ENCODE peak calls at places on chromosomes 2 and 18, in five cellular contexts. F is thyroid gland; U is CD8-positive, alpha-beta T cell; D is amniotic stem cell; E is RWPE1. K is an unnamed sample.

GRCh38 chr18:44783371-44783770 is 102.7 kb downstream of the SETBP1 start:
- DNase-seq in E (no peak), D (no peak), U (no peak), F (no peak), K (no peak)

GRCh38 chr18:47677952-47678351 is 252.5 kb downstream of the SMAD2 start:
- DNase-seq in E (no peak), F (no peak), U (no peak), D (no peak), K (no peak)

GRCh38 chr2:122193622-122194021 is 438.2 kb downstream of the TSN start:
- DNase-seq in E (peak), D (no peak), U (no peak), F (no peak), K (no peak)

GRCh38 chr18:10169064-10169562 is 255.3 kb downstream of the VAPA start:
- DNase-seq in E (peak), U (no peak), D (peak), F (peak), K (no peak)

GRCh38 chr2:9333591-9334171 is 89.6 kb downstream of the ITGB1BP1 start:
- DNase-seq in E (peak), U (no peak), D (peak), F (peak), K (peak)

GRCh38 chr2:191215666-191216065 is 29.5 kb upstream of the MYO1B start:
- DNase-seq in E (no peak), D (no peak), U (no peak), F (peak), K (no peak)

GRCh38 chr2:174573621-174574081 is 24.0 kb downstream of the WIPF1 start:
- DNase-seq in F (no peak), E (no peak), D (no peak), U (peak), K (no peak)

GRCh38 chr18:2293109-2293839 is 278.0 kb downstream of the METTL4 start:
- DNase-seq in E (no peak), U (no peak), D (no peak), F (no peak), K (no peak)

GRCh38 chr2:12855508-12855907 is 138.8 kb downstream of the TRIB2 start:
- DNase-seq in F (no peak), D (no peak), U (no peak), E (no peak), K (no peak)

GRCh38 chr2:197028230-197028629 is 101.7 kb upstream of the PGAP1 start:
- DNase-seq in D (no peak), F (no peak), U (no peak), E (peak), K (no peak)

K was measured in ureter.